ENCODE peak calls at places on chromosomes 6 and 20, in eight cellular contexts. G is activated CD4-positive, CD25-positive, alpha-beta regulatory T cell; E is G401; T is ecto neural progenitor cell; V is activated T-cell treated with anti-CD3 and anti-CD28 coated beads for 1 hour; M is HFF-Myc; P is NCI-H1105; I is stimulated activated CD8-positive, alpha-beta memory T cell treated with anti-CD3 and anti-CD28 coated beads, Interleukin-15, amount 100 ng/mL, for 24 hours. H is an unnamed sample.

GRCh38 chr20:59145247-59145925 is 18.2 kb upstream of the ZNF831 start:
- DNase-seq in T (no peak), E (no peak), V (no peak), I (no peak), P (no peak), M (no peak), G (no peak), H (no peak)

GRCh38 chr6:52340603-52340880 is 21.4 kb upstream of the PAQR8 start:
- DNase-seq in G (no peak), V (no peak), E (no peak), I (no peak), T (no peak), M (no peak), P (no peak), H (no peak)

GRCh38 chr6:55250400-55250799 is 76.1 kb downstream of the HCRTR2 start:
- DNase-seq in V (no peak), T (no peak), I (no peak), E (no peak), P (no peak), G (no peak), M (no peak), H (no peak)

GRCh38 chr6:74853991-74854390 is 351.9 kb downstream of the COL12A1 start:
- DNase-seq in I (no peak), G (no peak), V (no peak), M (no peak), E (no peak), T (no peak), P (no peak), H (no peak)

GRCh38 chr6:75882734-75883133 is 133.7 kb downstream of the MYO6 start:
- DNase-seq in V (no peak), T (no peak), M (peak; percentile 6), G (no peak), I (no peak), P (no peak), E (no peak), H (peak; percentile 89)

GRCh38 chr6:169825558-169826225 is 74.3 kb downstream of the ERMARD start:
- DNase-seq in M (no peak), V (no peak), E (no peak), T (peak; percentile 21), G (no peak), I (no peak), P (no peak), H (no peak)

GRCh38 chr6:41736207-41736710 is 851 bp upstream of the TFEB start:
- DNase-seq in M (no peak), V (no peak), T (no peak), I (no peak), G (no peak), P (no peak), E (peak; percentile 27), H (no peak)

GRCh38 chr20:17605131-17605660 is 35.3 kb downstream of the DSTN start:
- DNase-seq in G (no peak), E (no peak), T (no peak), I (no peak), M (no peak), P (no peak), V (no peak), H (no peak)

GRCh38 chr20:42093542-42094440 is 475.6 kb upstream of the CHD6 start:
- DNase-seq in I (no peak), P (peak; percentile 96), M (no peak), V (no peak), T (no peak), G (no peak), E (no peak), H (no peak)

GRCh38 chr6:39980839-39981580 is 46.7 kb upstream of the MOCS1 start:
- DNase-seq in V (no peak), G (no peak), T (no peak), P (peak; percentile 43), E (peak; percentile 77), M (peak; percentile 10), I (no peak), H (peak; percentile 58)

GRCh38 chr6:168131464-168132415 is 52.7 kb upstream of the FRMD1 start:
- DNase-seq in T (peak; percentile 61), M (no peak), V (no peak), G (no peak), I (no peak), E (no peak), P (no peak), H (no peak)

GRCh38 chr6:9502991-9503761 is 911.7 kb downstream of the TFAP2A start:
- DNase-seq in I (no peak), G (no peak), M (no peak), V (no peak), T (no peak), P (no peak), E (no peak), H (peak; percentile 96)

GRCh38 chr6:21479140-21479539 is 114.4 kb upstream of the SOX4 start:
- DNase-seq in T (no peak), I (no peak), V (no peak), P (peak; percentile 42), G (no peak), E (peak; percentile 43), M (no peak), H (peak; percentile 59)

GRCh38 chr6:169903122-169903521 is 151.7 kb downstream of the ERMARD start:
- DNase-seq in M (no peak), V (no peak), T (no peak), P (no peak), E (no peak), G (no peak), I (no peak), H (no peak)

GRCh38 chr6:73394577-73395354 is at the start of gene DDX43:
- DNase-seq in M (no peak), E (no peak), P (no peak), V (peak; percentile 37), T (no peak), I (no peak), G (no peak), H (peak; percentile 72)

GRCh38 chr20:21693322-21693721 is 12.1 kb upstream of the PAX1 start:
- DNase-seq in E (no peak), G (no peak), M (no peak), V (no peak), I (no peak), P (peak; percentile 15), T (no peak), H (no peak)

GRCh38 chr20:52267418-52267817 is 75.8 kb upstream of the ZFP64 start:
- DNase-seq in M (no peak), E (no peak), P (no peak), V (no peak), G (no peak), T (no peak), I (no peak), H (no peak)

GRCh38 chr20:62856931-62857619 is 4.5 kb downstream of the TCFL5 start:
- DNase-seq in I (no peak), V (no peak), T (no peak), P (no peak), G (no peak), M (no peak), E (no peak), H (no peak)

GRCh38 chr20:1707588-1708449 is 50.2 kb upstream of the SIRPG start:
- DNase-seq in P (no peak), V (no peak), M (no peak), T (no peak), G (no peak), E (no peak), I (no peak), H (no peak)

GRCh38 chr6:159033160-159034049 is 11.4 kb downstream of the TAGAP start:
- DNase-seq in E (no peak), T (no peak), V (no peak), G (no peak), I (no peak), M (no peak), P (no peak), H (peak; percentile 20)

GRCh38 chr6:167559675-167560479 is 235.0 kb downstream of the TTLL2 start:
- DNase-seq in M (no peak), V (no peak), G (no peak), I (no peak), T (peak; percentile 51), E (no peak), P (no peak), H (no peak)

GRCh38 chr20:32628960-32629530 is 43.9 kb upstream of the NOL4L start:
- DNase-seq in M (no peak), V (no peak), P (no peak), E (no peak), T (no peak), G (no peak), I (no peak), H (no peak)

GRCh38 chr6:17899491-17899890 is 87.9 kb downstream of the KIF13A start:
- DNase-seq in P (no peak), G (no peak), I (no peak), E (no peak), T (no peak), V (no peak), M (no peak), H (no peak)

GRCh38 chr6:125307964-125308615 is 6.3 kb upstream of the HDDC2 start:
- DNase-seq in I (no peak), T (no peak), G (no peak), M (no peak), E (no peak), P (no peak), V (no peak), H (no peak)

GRCh38 chr6:46184114-46184513 is 13.3 kb upstream of the ENPP5 start:
- DNase-seq in T (no peak), P (no peak), V (no peak), M (peak; percentile 52), I (no peak), G (no peak), E (no peak), H (peak; percentile 64)

GRCh38 chr6:170082067-170082466 is 208.8 kb downstream of the DLL1 start:
- DNase-seq in E (no peak), P (no peak), T (peak; percentile 38), I (no peak), V (no peak), G (no peak), M (no peak), H (no peak)

GRCh38 chr20:53352727-53353440 is 240.8 kb downstream of the ZNF217 start:
- DNase-seq in T (no peak), G (no peak), M (no peak), V (no peak), E (no peak), I (no peak), P (no peak), H (no peak)

GRCh38 chr6:21625642-21626041 is 32.1 kb downstream of the SOX4 start:
- DNase-seq in M (no peak), G (no peak), E (no peak), T (no peak), I (no peak), V (no peak), P (no peak), H (no peak)

GRCh38 chr6:144150673-144151009 is 324 bp downstream of the STX11 start:
- DNase-seq in I (no peak), T (no peak), M (no peak), P (peak; percentile 22), E (no peak), G (peak; percentile 19), V (peak; percentile 24), H (no peak)

GRCh38 chr20:3677733-3678132 is 4.1 kb downstream of the ADAM33 start:
- DNase-seq in V (no peak), T (no peak), P (no peak), E (peak; percentile 10), I (no peak), G (no peak), M (no peak), H (peak; percentile 22)

GRCh38 chr6:106113256-106113954 is 27.3 kb downstream of the PRDM1 start:
- DNase-seq in T (no peak), V (no peak), M (no peak), I (no peak), E (no peak), P (no peak), G (no peak), H (no peak)

GRCh38 chr6:29864037-29864795 is 36.6 kb downstream of the HLA-G start:
- DNase-seq in I (no peak), V (no peak), M (no peak), G (no peak), E (no peak), T (no peak), P (no peak), H (peak; percentile 22)

GRCh38 chr6:143196525-143197225 is 136.0 kb downstream of the AIG1 start:
- DNase-seq in T (no peak), I (no peak), P (no peak), G (no peak), M (no peak), E (no peak), V (no peak), H (peak; percentile 5)

GRCh38 chr6:99712560-99712959 is 105.9 kb downstream of the PRDM13 start:
- DNase-seq in P (no peak), I (no peak), V (no peak), T (no peak), G (no peak), E (peak; percentile 18), M (no peak), H (no peak)

H was measured in iris pigment epithelial cell.